ENCODE peak calls at places on chromosome 1, in four cellular contexts. N, U, G and F are unnamed samples.

GRCh38 chr1:1079408-1080121 is 5.5 kb upstream of the RNF223 start:
- DNase-seq in N (peak; percentile 86), G (peak; percentile 60), U (peak; percentile 70), F (peak; percentile 98)

GRCh38 chr1:54571803-54572202 is 23.8 kb downstream of the ACOT11 start:
- DNase-seq in N (no peak), G (no peak), U (no peak), F (peak; percentile 52)

GRCh38 chr1:8427986-8428385 is 110.1 kb downstream of the SLC45A1 start:
- DNase-seq in G (no peak), N (no peak), U (no peak), F (no peak)

GRCh38 chr1:7940745-7941436 is at the start of gene TNFRSF9:
- DNase-seq in U (no peak), N (no peak), G (no peak), F (no peak)

GRCh38 chr1:21834666-21835065 is 22.6 kb downstream of the LDLRAD2 start:
- DNase-seq in U (no peak), G (no peak), N (no peak), F (no peak)

GRCh38 chr1:237759371-237759770 is 131.4 kb downstream of the ZP4 start:
- DNase-seq in N (no peak), U (no peak), G (no peak), F (no peak)

GRCh38 chr1:153962088-153963029 is 978 bp downstream of the SLC39A1 start:
- DNase-seq in N (no peak), U (peak; percentile 56), G (no peak), F (peak; percentile 91)

GRCh38 chr1:62588000-62588399 is 9.3 kb upstream of the ANGPTL3 start:
- DNase-seq in G (no peak), N (no peak), U (no peak), F (peak; percentile 43)

GRCh38 chr1:101026394-101026788 is 807 bp upstream of the DPH5 start:
- DNase-seq in N (no peak), U (no peak), G (no peak), F (no peak)

GRCh38 chr1:71044833-71045232 is 2.8 kb downstream of the PTGER3 start:
- DNase-seq in G (no peak), N (no peak), U (no peak), F (no peak)

GRCh38 chr1:39737546-39738169 is 1.0 kb upstream of the PPIE start:
- DNase-seq in G (no peak), N (no peak), U (peak; percentile 35), F (no peak)

GRCh38 chr1:165080253-165080896 is 276.1 kb downstream of the LMX1A start:
- DNase-seq in U (no peak), N (no peak), G (no peak), F (no peak)

GRCh38 chr1:76068542-76068941 is 6.0 kb upstream of the ST6GALNAC3 start:
- DNase-seq in N (no peak), U (peak; percentile 42), G (no peak), F (no peak)

GRCh38 chr1:1599919-1600860 is at the start of gene FNDC10:
- DNase-seq in G (no peak), N (no peak), U (no peak), F (peak; percentile 91)

GRCh38 chr1:17565551-17565971 is 26.1 kb downstream of the ARHGEF10L start:
- DNase-seq in N (no peak), G (no peak), U (no peak), F (no peak)
- H3K4me1 ChIP-seq in N (peaks cover 9% of the 10 kb centered on the region), G (peaks cover 46% of the 10 kb centered on the region), U (peaks cover 24% of the 10 kb centered on the region), F (peaks cover 53% of the 10 kb centered on the region)

DNA sequence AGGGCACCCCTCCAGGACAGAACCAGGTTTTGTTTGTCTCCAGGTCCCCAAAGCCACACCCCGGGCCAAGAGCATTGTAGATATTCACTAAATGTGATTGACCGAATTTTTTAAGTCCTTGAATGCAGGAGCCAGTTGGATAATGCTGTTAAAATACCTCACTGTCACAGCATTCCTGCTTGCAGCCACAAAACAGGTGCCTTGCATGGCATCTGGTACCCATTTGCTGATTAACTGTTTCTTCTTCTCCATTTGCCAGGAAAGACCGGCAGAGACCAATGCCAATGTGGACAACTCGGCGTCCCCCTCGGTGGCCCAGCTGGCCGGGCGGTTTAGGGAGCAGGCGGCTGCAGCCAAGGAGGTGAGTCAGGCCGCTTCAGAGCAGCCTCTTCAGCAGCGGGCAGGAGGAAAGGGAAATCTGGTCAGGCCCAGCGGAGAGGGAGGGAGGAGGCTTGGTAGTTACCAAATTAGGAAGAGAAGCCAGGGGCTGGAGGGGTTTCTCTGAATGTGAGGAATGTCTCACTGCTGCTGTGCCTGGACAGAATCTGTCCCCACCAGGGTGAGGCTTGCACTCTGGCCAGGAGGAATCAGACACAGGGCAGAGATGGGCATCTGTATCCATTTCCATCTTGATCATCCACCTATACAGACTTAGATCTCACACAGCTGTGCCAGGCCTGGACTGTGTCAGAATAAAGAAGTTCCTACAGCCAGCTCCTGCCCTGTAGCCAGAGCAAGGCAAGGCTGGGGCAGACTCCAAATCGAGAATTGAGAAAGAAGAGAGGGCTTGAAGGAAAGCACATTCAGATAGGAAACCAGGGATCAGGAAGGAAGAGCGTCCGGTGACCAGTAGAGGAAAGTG is 37.9 kb upstream of the MPZL1 start:
- DNase-seq in N (no peak), G (no peak), U (peak; percentile 28), F (no peak)
- H2AFZ ChIP-seq in N (no peak overlapping the region), G (no peak overlapping the region), U (no peak overlapping the region), F (no peak overlapping the region)

GRCh38 chr1:148263128-148263905 is 111.2 kb upstream of the NBPF11 start:
- DNase-seq in N (peak; percentile 65), G (peak; percentile 99), U (peak; percentile 67), F (peak; percentile 86)

GRCh38 chr1:148263906-148264255 is 111.8 kb upstream of the NBPF11 start:
- DNase-seq in N (no peak), G (no peak), U (no peak), F (no peak)

DNA sequence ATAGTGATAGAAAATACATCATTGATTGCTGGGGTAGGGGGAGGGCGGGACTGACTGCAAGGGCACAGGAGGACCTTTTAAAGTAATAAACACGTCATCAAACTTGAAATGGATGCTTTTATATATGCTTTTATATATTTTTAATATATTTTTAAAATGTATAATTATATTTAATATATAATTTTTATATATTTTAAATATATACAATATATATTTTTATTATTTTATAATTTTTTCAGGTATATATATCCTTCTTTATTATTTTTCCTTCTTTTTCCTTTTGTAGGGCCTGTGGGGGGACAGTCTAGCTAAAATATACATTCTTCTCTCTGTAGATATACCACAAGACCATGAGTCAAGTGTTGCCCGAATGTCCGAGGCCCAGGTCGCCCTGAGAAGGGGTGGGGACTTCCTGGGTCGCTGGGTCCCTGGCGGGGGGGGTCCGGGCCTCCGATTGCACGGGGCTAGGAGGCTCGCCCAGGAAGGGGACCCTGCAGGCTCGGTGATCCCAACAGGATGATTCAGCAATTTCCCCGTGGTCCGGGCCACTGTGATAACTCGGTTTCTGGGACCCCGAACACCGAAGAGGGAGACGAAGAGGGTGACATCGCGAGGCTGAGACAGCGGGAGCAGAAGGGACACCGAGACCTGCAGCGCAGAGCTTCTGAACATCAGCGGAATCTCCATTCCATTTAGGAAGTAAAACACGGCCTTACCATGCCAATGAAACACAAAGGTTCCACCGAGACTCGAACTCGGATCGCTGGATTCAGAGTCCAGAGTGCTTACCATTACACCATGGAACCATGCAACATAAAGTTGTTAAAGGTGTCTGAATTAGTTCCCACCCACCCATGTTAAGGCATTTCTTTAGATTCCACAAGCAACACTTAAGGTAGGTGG is 112.5 kb upstream of the NBPF11 start:
- DNase-seq in U (peak; percentile 71), N (peak; percentile 94), G (peak; percentile 94), F (peak; percentile 81)
- H3K4me3 ChIP-seq in U (no peak overlapping the region), N (peak overlapping the region; percentile 60), G (peak overlapping the region; percentile 41), F (peak overlapping the region; percentile 73)

GRCh38 chr1:226627924-226628623 is 79.5 kb downstream of the STUM start:
- DNase-seq in N (no peak), U (no peak), G (no peak), F (no peak)

GRCh38 chr1:226629210-226629895 is 80.8 kb downstream of the STUM start:
- DNase-seq in N (no peak), U (no peak), G (no peak), F (no peak)

GRCh38 chr1:226627050-226627755 is 78.6 kb downstream of the STUM start:
- DNase-seq in G (no peak), U (no peak), N (no peak), F (peak; percentile 30)

GRCh38 chr1:226629896-226630550 is 81.5 kb downstream of the STUM start:
- DNase-seq in G (no peak), N (no peak), U (no peak), F (no peak)

DNA sequence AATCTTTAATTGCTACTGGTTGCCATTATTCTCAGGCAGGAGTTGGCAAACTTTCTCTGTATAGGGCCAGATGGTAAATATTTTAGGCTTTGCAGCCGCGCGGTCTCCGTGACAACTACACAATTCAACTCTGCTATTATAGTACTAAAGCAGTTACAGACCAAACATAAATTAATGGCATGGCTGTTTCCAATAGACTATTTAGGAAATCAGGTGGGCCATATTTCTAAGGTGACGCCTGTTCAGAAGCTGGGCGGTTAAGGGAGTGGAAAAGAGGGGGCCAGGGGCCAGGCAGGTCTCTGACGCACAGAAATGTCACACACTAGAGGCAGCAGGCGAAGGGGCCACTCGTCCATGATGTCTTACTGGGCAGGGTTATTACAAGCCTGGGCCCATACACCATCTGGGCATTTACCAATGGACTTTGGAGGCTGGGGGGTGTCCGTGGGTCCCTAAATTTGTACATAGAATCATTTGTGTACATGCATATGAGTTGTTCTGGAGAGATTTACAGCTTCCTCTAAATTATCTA is 80.1 kb downstream of the STUM start:
- DNase-seq in G (no peak), N (no peak), U (no peak), F (no peak)
- H3K4me1 ChIP-seq in G (peaks cover 3% of the 10 kb centered on the region), N (peaks cover 11% of the 10 kb centered on the region), U (no peaks in the 10 kb centered on the region), F (peaks cover 2% of the 10 kb centered on the region)

DNA sequence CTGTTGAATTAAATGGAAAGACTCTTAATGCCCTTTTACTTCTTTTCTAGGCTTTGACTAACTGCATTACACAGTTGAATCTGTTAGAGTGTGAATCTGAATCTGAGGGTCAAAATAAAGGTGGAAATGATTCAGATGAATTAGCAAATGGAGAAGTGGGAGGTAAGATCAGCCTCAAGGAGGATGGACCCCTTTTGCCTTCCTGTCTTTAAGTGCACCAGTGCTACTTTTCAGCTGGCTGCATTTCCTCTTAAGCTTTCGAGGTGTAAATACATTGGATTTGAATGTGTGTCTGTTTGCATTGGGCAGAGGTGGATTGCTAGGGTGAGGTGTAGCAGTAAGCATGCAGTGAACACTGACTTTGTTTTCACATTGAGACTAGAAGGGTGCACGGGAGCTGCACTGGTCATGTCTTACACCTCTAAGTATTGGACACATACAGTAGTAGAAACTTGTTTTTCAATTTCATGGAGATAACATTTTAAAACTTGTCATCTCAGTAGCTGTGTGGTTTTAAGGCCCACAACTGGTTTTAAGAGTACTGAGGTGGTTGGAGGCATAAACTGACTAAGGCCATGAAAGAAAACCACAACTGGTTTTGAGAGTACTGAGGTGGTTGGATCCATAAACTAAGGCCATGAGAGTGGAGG is 35.4 kb downstream of the MIA3 start:
- DNase-seq in U (no peak), N (no peak), G (no peak), F (no peak)
- H2AFZ ChIP-seq in U (no peak overlapping the region), N (no peak overlapping the region), G (no peak overlapping the region), F (no peak overlapping the region)

DNA sequence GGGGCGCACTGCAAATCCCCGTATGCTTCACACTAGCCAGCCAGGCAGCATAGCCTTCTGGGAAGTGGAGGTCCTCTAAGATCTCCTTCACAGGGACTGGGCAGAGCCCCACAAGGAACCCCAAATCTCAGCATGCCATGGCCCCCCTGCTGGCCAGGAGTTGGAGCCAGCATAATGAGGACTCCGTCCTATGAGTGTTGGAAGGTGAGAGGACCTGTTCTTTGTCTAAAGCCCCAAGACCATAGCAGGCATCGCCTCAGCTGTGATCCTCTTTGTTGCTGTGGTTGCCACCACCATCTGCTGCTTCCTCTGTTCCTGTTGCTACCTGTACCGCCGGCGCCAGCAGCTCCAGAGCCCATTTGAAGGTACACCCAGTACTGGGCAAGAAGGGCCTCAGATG is 1.5 kb downstream of the SHISA4 start:
- DNase-seq in N (no peak), U (no peak), G (no peak), F (peak; percentile 13)
- H3K4me3 ChIP-seq in N (no peak overlapping the region), U (no peak overlapping the region), G (no peak overlapping the region), F (no peak overlapping the region)

GRCh38 chr1:63799324-63799723 is 25.5 kb downstream of the ROR1 start:
- DNase-seq in U (peak; percentile 65), G (no peak), N (no peak), F (no peak)
- H3K4me1 ChIP-seq in U (peaks cover 7% of the 10 kb centered on the region), G (peaks cover 10% of the 10 kb centered on the region), N (no peaks in the 10 kb centered on the region), F (peaks cover 35% of the 10 kb centered on the region)